ENCODE peak calls at places on chromosomes 4 and X, in five cellular contexts. N, M, Z, H and T are unnamed samples.

GRCh38 chrX:46837543-46838481 is 969 bp downstream of the RP2 start:
- DNase-seq in H (no peak), N (no peak), M (peak; percentile 39), Z (peak; percentile 42), T (no peak)

GRCh38 chr4:119835511-119835910 is 206.9 kb upstream of the PDE5A start:
- DNase-seq in Z (no peak), H (no peak), M (no peak), N (no peak), T (no peak)

GRCh38 chr4:123649644-123650356 is 253.2 kb downstream of the SPRY1 start:
- DNase-seq in H (no peak), M (no peak), Z (peak; percentile 75), N (peak; percentile 38), T (no peak)

GRCh38 chr4:69517674-69518073 is 22.0 kb upstream of the UGT2B4 start:
- DNase-seq in Z (no peak), H (no peak), M (no peak), N (no peak), T (no peak)

GRCh38 chr4:1834047-1834769 is 21.7 kb downstream of the LETM1 start:
- DNase-seq in Z (no peak), H (no peak), M (no peak), N (no peak), T (no peak)

GRCh38 chrX:150482537-150483217 is 85.7 kb upstream of the MTM1 start:
- DNase-seq in Z (peak; percentile 83), M (no peak), N (no peak), H (peak; percentile 9), T (no peak)

GRCh38 chr4:32830160-32830559 is 2110.0 kb downstream of the PCDH7 start:
- DNase-seq in Z (no peak), M (no peak), H (no peak), N (no peak), T (no peak)

GRCh38 chrX:13165747-13166146 is 121.3 kb upstream of the FAM9C start:
- DNase-seq in Z (no peak), H (no peak), N (no peak), M (no peak), T (no peak)

GRCh38 chr4:158094413-158095110 is 78.3 kb downstream of the GASK1B start:
- DNase-seq in Z (peak; percentile 96), M (no peak), H (no peak), N (peak; percentile 57), T (no peak)

GRCh38 chr4:28443786-28444412 is 1583.3 kb downstream of the STIM2 start:
- DNase-seq in Z (peak; percentile 1), N (no peak), M (no peak), H (peak; percentile 5), T (no peak)

GRCh38 chr4:153623491-153623890 is 60.6 kb upstream of the TLR2 start:
- DNase-seq in M (no peak), Z (no peak), N (no peak), H (no peak), T (no peak)

GRCh38 chr4:80069837-80070788 is 2.9 kb downstream of the ANTXR2 start:
- DNase-seq in H (no peak), N (no peak), M (no peak), Z (peak; percentile 65), T (no peak)
- H3K27ac ChIP-seq in H (no peak overlapping the region), N (peak overlapping the region; percentile 91), M (peak overlapping the region; percentile 92), Z (peak overlapping the region; percentile 89), T (peak overlapping the region; percentile 88)

GRCh38 chr4:99572527-99573240 is 1.9 kb upstream of the MTTP start:
- DNase-seq in N (no peak), H (no peak), M (no peak), Z (no peak), T (no peak)

GRCh38 chr4:99574530-99575314 is at the start of gene MTTP:
- DNase-seq in N (no peak), H (no peak), Z (no peak), M (no peak), T (no peak)

GRCh38 chr4:99578679-99579078 is 4.1 kb downstream of the MTTP start:
- DNase-seq in Z (no peak), N (no peak), H (no peak), M (no peak), T (no peak)

GRCh38 chr4:99573735-99574368 is 772 bp upstream of the MTTP start:
- DNase-seq in H (no peak), Z (no peak), N (no peak), M (no peak), T (no peak)
- H3K27ac ChIP-seq in H (no peak overlapping the region), Z (no peak overlapping the region), N (no peak overlapping the region), M (no peak overlapping the region), T (peak overlapping the region; percentile 66)

GRCh38 chr4:8279321-8280157 is 10.0 kb downstream of the HTRA3 start:
- DNase-seq in M (no peak), N (no peak), Z (no peak), H (no peak), T (no peak)

GRCh38 chr4:8277356-8278008 is 7.9 kb downstream of the HTRA3 start:
- DNase-seq in M (no peak), Z (no peak), H (no peak), N (no peak), T (no peak)

GRCh38 chr4:8278421-8279287 is 9.1 kb downstream of the HTRA3 start:
- DNase-seq in H (no peak), Z (peak; percentile 85), N (peak; percentile 80), M (no peak), T (no peak)

GRCh38 chr4:8276358-8277240 is 7.0 kb downstream of the HTRA3 start:
- DNase-seq in M (no peak), Z (peak; percentile 38), H (no peak), N (peak; percentile 64), T (no peak)

DNA sequence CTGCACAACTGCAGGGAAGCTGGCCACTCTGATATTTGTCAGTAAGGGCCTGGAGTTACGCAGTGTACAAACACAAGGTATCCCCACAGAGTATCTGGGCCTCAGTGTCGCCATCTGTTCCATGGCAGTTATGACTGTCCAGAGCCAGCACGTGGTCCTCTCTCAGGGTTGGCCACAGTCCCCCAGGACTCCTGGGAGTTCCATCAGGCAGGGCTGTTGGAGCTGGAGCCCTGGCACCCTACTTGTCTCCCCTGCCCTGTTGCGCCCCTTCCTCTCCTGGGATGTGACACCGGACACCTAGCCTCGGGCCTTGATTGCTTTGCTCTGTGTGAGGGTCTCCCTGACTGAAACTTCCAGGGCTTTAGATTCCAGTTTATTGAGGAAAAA is 8.4 kb downstream of the HTRA3 start:
- DNase-seq in N (no peak), H (no peak), M (no peak), Z (peak; percentile 34), T (no peak)
- H3K27ac ChIP-seq in N (peak overlapping the region; percentile 59), H (no peak overlapping the region), M (no peak overlapping the region), Z (peak overlapping the region; percentile 20), T (no peak overlapping the region)

GRCh38 chr4:22677780-22678179 is 15.0 kb upstream of the GBA3 start:
- DNase-seq in N (no peak), M (no peak), H (no peak), Z (no peak), T (no peak)
- H3K27ac ChIP-seq in N (peak overlapping the region; percentile 75), M (no peak overlapping the region), H (no peak overlapping the region), Z (no peak overlapping the region), T (peak overlapping the region; percentile 71)

GRCh38 chr4:40328383-40328782 is 6.8 kb upstream of the CHRNA9 start:
- DNase-seq in M (no peak), N (no peak), H (no peak), Z (no peak), T (no peak)

GRCh38 chr4:40331092-40331824 is 3.9 kb upstream of the CHRNA9 start:
- DNase-seq in Z (no peak), N (no peak), M (no peak), H (no peak), T (no peak)

GRCh38 chr4:40331937-40332336 is 3.2 kb upstream of the CHRNA9 start:
- DNase-seq in N (no peak), H (no peak), Z (no peak), M (no peak), T (no peak)

GRCh38 chr4:40329805-40330204 is 5.3 kb upstream of the CHRNA9 start:
- DNase-seq in M (no peak), N (no peak), H (no peak), Z (no peak), T (no peak)

DNA sequence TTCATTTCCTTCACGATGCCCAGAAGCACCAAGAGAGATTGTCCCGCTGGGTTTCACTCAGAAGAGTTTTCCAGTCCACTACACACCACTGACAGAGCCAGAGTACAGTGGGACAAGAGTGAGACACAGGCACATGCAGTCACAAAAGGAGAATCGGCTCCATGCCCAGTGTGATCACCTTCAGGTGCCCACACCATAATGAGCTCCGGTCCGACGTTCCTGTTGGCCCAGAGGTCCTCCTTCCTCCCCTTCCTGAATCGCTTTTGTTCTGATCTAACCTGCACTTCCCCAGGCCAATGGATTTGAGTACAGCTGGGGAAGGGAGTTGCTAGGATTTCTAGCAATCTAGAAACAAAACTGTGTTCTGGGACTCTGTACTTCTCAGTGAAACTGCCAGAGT is 4.6 kb upstream of the CHRNA9 start:
- DNase-seq in H (no peak), Z (no peak), M (no peak), N (no peak), T (no peak)
- H3K27ac ChIP-seq in H (no peak overlapping the region), Z (no peak overlapping the region), M (no peak overlapping the region), N (no peak overlapping the region), T (no peak overlapping the region)

GRCh38 chrX:48458711-48459110 is 11.3 kb downstream of the SLC38A5 start:
- DNase-seq in Z (no peak), N (no peak), M (no peak), H (no peak), T (no peak)

GRCh38 chrX:48459483-48459882 is 10.6 kb downstream of the SLC38A5 start:
- DNase-seq in Z (no peak), H (no peak), N (no peak), M (no peak), T (no peak)

GRCh38 chrX:48461830-48462229 is 8.2 kb downstream of the SLC38A5 start:
- DNase-seq in Z (no peak), H (no peak), N (no peak), M (no peak), T (no peak)

GRCh38 chrX:48460031-48460430 is 10.0 kb downstream of the SLC38A5 start:
- DNase-seq in N (no peak), Z (no peak), H (no peak), M (no peak), T (no peak)

DNA sequence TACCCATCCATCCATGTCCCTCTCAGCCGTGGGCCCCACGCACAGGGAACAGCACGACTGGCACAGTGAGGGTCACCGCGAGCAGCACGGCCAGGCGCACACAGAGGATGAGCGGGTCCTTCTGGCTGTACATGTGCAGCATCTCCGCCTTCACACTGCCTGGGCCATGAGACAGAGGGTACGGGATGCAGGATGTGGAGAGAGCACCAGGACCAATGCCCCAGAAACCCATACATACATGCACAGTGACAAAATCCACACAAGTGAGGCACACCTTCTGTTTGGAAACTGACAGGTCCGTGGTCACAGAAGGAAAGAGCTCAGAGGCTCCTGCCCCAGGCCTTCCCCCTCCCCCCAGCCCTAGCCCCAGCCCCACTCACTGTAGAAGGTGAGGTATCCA is 9.5 kb downstream of the SLC38A5 start:
- DNase-seq in H (no peak), M (no peak), Z (no peak), N (no peak), T (no peak)
- H3K27ac ChIP-seq in H (no peak overlapping the region), M (no peak overlapping the region), Z (no peak overlapping the region), N (no peak overlapping the region), T (no peak overlapping the region)